ENCODE peak calls at places on chromosomes 1 and 21, in six cellular contexts. One of them, this sample, is unnamed.
A peak's percentile ranks its signal among the peaks of the same experiment; 100 is the strongest.

GRCh38 chr1:48450505-48450904 is 21.5 kb downstream of the SPATA6 start:
- DNase-seq in hypothalamus: no peak
- DNase-seq in tibial nerve: no peak
- DNase-seq in B cell: no peak
- DNase-seq in GM12891: no peak
- DNase-seq in heart right ventricle: no peak
- DNase-seq in this sample: no peak

GRCh38 chr1:225201447-225201846 is 226.4 kb downstream of the LBR start:
- DNase-seq in GM12891: no peak
- DNase-seq in heart right ventricle: no peak
- DNase-seq in tibial nerve: no peak
- DNase-seq in hypothalamus: no peak
- DNase-seq in B cell: no peak
- DNase-seq in this sample: no peak

GRCh38 chr1:107536266-107536665 is 395.4 kb downstream of the NTNG1 start:
- DNase-seq in heart right ventricle: no peak
- DNase-seq in hypothalamus: no peak
- DNase-seq in tibial nerve: no peak
- DNase-seq in B cell: no peak
- DNase-seq in GM12891: no peak
- DNase-seq in this sample: no peak

GRCh38 chr1:167904641-167905040 is 9.3 kb downstream of the ADCY10 start:
- DNase-seq in tibial nerve: no peak
- DNase-seq in B cell: no peak
- DNase-seq in heart right ventricle: no peak
- DNase-seq in hypothalamus: no peak
- DNase-seq in GM12891: no peak
- DNase-seq in this sample: no peak

GRCh38 chr21:44842087-44842486 is 24.2 kb upstream of the SUMO3 start:
- DNase-seq in B cell: no peak
- DNase-seq in hypothalamus: no peak
- DNase-seq in GM12891: no peak
- DNase-seq in heart right ventricle: no peak
- DNase-seq in tibial nerve: no peak
- DNase-seq in this sample: no peak

GRCh38 chr1:222828939-222829338 is 14.1 kb downstream of the DISP1 start:
- DNase-seq in heart right ventricle: no peak
- DNase-seq in tibial nerve: no peak
- DNase-seq in B cell: no peak
- DNase-seq in hypothalamus: no peak
- DNase-seq in GM12891: no peak
- DNase-seq in this sample: no peak

GRCh38 chr1:17599301-17600300 is 60.1 kb downstream of the ARHGEF10L start:
- DNase-seq in B cell: no peak
- DNase-seq in heart right ventricle: no peak
- DNase-seq in GM12891: no peak
- DNase-seq in hypothalamus: no peak
- DNase-seq in tibial nerve: no peak
- DNase-seq in this sample: no peak

GRCh38 chr1:116847175-116847574 is 62.5 kb upstream of the PTGFRN start:
- DNase-seq in B cell: no peak
- DNase-seq in tibial nerve: no peak
- DNase-seq in heart right ventricle: no peak
- DNase-seq in GM12891: no peak
- DNase-seq in hypothalamus: no peak
- DNase-seq in this sample: no peak

GRCh38 chr1:9557624-9558023 is 18.4 kb downstream of the SLC25A33 start:
- DNase-seq in GM12891: no peak
- DNase-seq in B cell: no peak
- DNase-seq in heart right ventricle: no peak
- DNase-seq in hypothalamus: no peak
- DNase-seq in tibial nerve: no peak
- DNase-seq in this sample: no peak

GRCh38 chr1:167057297-167057688 is 32.9 kb downstream of the GPA33 start:
- DNase-seq in hypothalamus: peak; percentile 11
- DNase-seq in tibial nerve: no peak
- DNase-seq in B cell: no peak
- DNase-seq in GM12891: no peak
- DNase-seq in heart right ventricle: no peak
- DNase-seq in this sample: peak; percentile 26

GRCh38 chr1:10510520-10511493 is 36.1 kb downstream of the PEX14 start:
- DNase-seq in B cell: no peak
- DNase-seq in heart right ventricle: no peak
- DNase-seq in hypothalamus: no peak
- DNase-seq in tibial nerve: no peak
- DNase-seq in GM12891: peak; percentile 64
- DNase-seq in this sample: peak; percentile 70

GRCh38 chr1:241323510-241323909 is 33.5 kb downstream of the RGS7 start:
- DNase-seq in tibial nerve: no peak
- DNase-seq in heart right ventricle: no peak
- DNase-seq in hypothalamus: no peak
- DNase-seq in GM12891: no peak
- DNase-seq in B cell: no peak
- DNase-seq in this sample: peak; percentile 4

This sample was measured in GM19239.